ENCODE peak calls at places on chromosome 1, in six cellular contexts. K is esophagus squamous epithelium, X is A549, L is body of pancreas, C is tibial nerve, R is esophagus muscularis mucosa. W is an unnamed sample.

GRCh38 chr1:201385299-201385891 is 7.9 kb upstream of the TNNT2 start:
- DNase-seq in K (no peak), C (no peak), X (peak; percentile 61), L (peak; percentile 85), R (no peak), W (peak; percentile 76)

GRCh38 chr1:2374260-2375155 is 16.8 kb downstream of the MORN1 start:
- DNase-seq in L (no peak), R (no peak), C (no peak), X (no peak), K (no peak), W (no peak)

GRCh38 chr1:119404736-119405135 is 10.2 kb upstream of the HSD3B2 start:
- DNase-seq in K (no peak), L (no peak), R (no peak), C (no peak), X (no peak), W (no peak)

GRCh38 chr1:228989676-228989991 is 254.4 kb downstream of the RHOU start:
- DNase-seq in X (no peak), K (no peak), L (no peak), R (no peak), C (no peak), W (no peak)

GRCh38 chr1:111407297-111407696 is 20.2 kb downstream of the OVGP1 start:
- DNase-seq in X (no peak), L (no peak), R (peak; percentile 84), C (no peak), K (no peak), W (no peak)

GRCh38 chr1:6495041-6495441 is 3.6 kb upstream of the PLEKHG5 start:
- DNase-seq in K (no peak), X (no peak), R (no peak), L (no peak), C (no peak), W (no peak)

GRCh38 chr1:162755306-162755705 is 35.2 kb upstream of the HSD17B7 start:
- DNase-seq in R (no peak), C (no peak), K (no peak), X (peak; percentile 6), L (no peak), W (no peak)

GRCh38 chr1:82153282-82153630 is 352.5 kb downstream of the ADGRL2 start:
- DNase-seq in L (no peak), X (no peak), K (no peak), C (no peak), R (no peak), W (no peak)

GRCh38 chr1:163535807-163536206 is 214.1 kb downstream of the NUF2 start:
- DNase-seq in R (no peak), X (peak; percentile 35), L (no peak), C (no peak), K (no peak), W (no peak)

GRCh38 chr1:20689645-20690056 is 28.2 kb downstream of the KIF17 start:
- DNase-seq in R (no peak), X (no peak), K (no peak), C (no peak), L (no peak), W (no peak)

GRCh38 chr1:186483561-186483960 is 22.6 kb upstream of the PDC start:
- DNase-seq in L (no peak), X (no peak), C (no peak), K (no peak), R (no peak), W (no peak)

GRCh38 chr1:151994956-151995355 is 1.3 kb upstream of the S100A10 start:
- DNase-seq in R (no peak), L (no peak), X (peak; percentile 95), K (no peak), C (no peak), W (no peak)

GRCh38 chr1:206829875-206830274 is 35.5 kb upstream of the IL20 start:
- DNase-seq in L (no peak), R (peak; percentile 55), K (no peak), X (no peak), C (no peak), W (no peak)

GRCh38 chr1:109570414-109570813 is 22.0 kb downstream of the GNAI3 start:
- DNase-seq in R (no peak), K (no peak), L (no peak), X (no peak), C (no peak), W (no peak)

GRCh38 chr1:24504560-24504959 is 1.9 kb downstream of the RCAN3 start:
- DNase-seq in C (no peak), X (no peak), K (no peak), R (no peak), L (no peak), W (no peak)

GRCh38 chr1:24503870-24504523 is 1.4 kb downstream of the RCAN3 start:
- DNase-seq in C (no peak), X (no peak), L (no peak), R (no peak), K (no peak), W (no peak)

GRCh38 chr1:24506706-24507422 is 4.2 kb downstream of the RCAN3 start:
- DNase-seq in C (no peak), R (no peak), L (no peak), K (no peak), X (no peak), W (no peak)

GRCh38 chr1:24507423-24507804 is 4.8 kb downstream of the RCAN3 start:
- DNase-seq in R (no peak), K (no peak), X (no peak), C (no peak), L (peak; percentile 58), W (no peak)

DNA sequence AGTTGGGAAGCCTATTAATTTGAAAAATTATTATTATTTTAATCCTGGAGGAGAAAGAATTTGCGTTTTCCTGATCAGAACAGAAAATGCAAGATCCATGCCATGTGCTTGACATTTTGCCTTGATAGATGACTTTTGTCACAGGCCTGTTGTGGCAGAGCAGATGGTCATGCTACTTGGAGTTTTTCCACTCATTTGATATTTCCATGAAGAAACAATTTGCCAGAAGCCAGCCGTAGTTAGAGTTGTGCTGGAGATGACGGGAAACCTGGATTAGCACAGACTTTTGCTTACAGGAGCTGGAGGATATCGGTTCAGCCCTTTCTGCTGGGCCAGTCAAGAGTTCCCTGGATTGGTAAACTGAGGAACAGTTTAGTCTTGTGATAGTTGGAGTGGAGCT is 3.2 kb downstream of the RCAN3 start:
- DNase-seq in X (no peak), R (no peak), L (no peak), C (no peak), K (no peak), W (no peak)
- H3K4me3 ChIP-seq in X (no peak overlapping the region), R (no peak overlapping the region), L (no peak overlapping the region), C (no peak overlapping the region), K (no peak overlapping the region), W (no peak overlapping the region)

DNA sequence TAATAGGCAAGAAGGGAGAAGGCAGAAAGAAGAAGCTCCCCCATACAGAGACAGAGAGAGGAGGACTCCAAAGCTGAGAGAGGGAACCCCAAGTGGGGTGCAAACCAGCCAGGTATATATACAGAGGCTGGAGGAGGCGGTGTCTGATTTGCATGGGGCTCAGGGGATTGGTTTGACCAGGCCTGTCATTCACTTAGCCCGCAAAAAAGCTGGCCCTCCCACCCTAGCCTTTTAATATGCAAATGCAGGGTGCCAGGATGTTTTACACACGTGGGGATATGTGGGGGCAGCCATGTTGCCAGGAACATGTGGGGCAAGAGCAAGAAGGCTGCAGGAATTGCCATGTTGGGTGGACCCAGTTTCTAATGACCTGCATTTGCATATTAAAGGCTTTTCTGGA is 37.0 kb upstream of the TENT5B start:
- DNase-seq in X (no peak), C (no peak), R (no peak), K (no peak), L (no peak), W (no peak)
- TF ChIP-seq POLR2A in X (no peak), C (no peak), R (no peak), K (no peak), L (no peak), W (no peak)

GRCh38 chr1:225812488-225813249 is 2.7 kb downstream of the EPHX1 start:
- DNase-seq in X (no peak), R (no peak), L (no peak), C (no peak), K (no peak), W (no peak)

GRCh38 chr1:225813250-225813964 is 3.5 kb downstream of the EPHX1 start:
- DNase-seq in K (no peak), X (peak; percentile 96), L (peak; percentile 48), R (no peak), C (peak; percentile 61), W (no peak)

GRCh38 chr1:225814381-225814780 is 4.5 kb downstream of the EPHX1 start:
- DNase-seq in R (no peak), X (no peak), C (no peak), L (no peak), K (no peak), W (no peak)

GRCh38 chr1:225809842-225810578 is at the start of gene EPHX1:
- DNase-seq in R (peak; percentile 96), K (no peak), X (peak; percentile 87), C (peak; percentile 85), L (peak; percentile 92), W (peak; percentile 83)

DNA sequence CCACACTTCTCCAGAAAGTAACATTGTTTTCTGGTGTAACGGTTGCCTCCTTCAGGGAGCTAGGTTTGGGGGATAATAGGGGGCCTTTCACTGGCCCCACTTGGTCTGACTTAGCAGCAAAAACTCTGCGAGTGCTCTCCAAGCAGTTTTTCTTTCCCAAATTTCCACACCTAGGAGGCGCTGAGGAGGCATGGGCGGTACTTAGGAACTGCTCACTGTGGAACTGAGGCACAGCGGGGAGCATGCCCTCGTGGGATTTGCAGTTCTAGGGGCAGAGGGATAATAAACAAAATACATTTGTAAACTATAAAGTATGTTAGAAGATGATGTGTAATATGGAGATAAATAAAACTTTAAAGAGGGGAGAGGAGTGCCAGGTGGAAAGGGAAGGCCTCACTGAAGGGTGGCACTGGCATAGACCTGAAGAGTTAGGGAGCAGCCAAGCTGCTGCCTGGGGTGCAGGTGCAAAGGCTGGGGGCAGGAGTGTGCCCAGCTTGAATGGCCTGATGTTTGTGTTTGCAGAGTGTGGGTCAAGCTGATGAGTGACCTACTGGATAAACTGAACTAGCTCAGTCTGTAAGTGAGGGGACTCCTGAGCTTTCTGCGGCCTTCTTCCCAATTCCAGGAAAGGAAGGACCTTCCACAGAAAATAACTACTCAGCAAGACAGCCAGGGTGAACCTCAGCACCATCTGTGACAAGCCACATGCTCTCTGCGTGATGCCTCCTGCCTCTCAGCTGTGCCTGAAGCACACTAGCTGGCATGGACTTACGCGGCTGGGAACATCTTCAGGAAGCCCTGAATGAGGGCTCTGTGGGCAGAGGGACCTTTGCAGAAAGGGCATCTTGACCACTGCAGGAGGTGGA is 1.9 kb downstream of the EPHX1 start:
- DNase-seq in C (no peak), L (peak; percentile 53), R (no peak), X (peak; percentile 59), K (no peak), W (no peak)
- H3K4me3 ChIP-seq in C (peak overlapping the region; percentile 83), L (no peak overlapping the region), R (peak overlapping the region; percentile 77), X (peak overlapping the region; percentile 86), K (peak overlapping the region; percentile 68), W (peak overlapping the region; percentile 76)

DNA sequence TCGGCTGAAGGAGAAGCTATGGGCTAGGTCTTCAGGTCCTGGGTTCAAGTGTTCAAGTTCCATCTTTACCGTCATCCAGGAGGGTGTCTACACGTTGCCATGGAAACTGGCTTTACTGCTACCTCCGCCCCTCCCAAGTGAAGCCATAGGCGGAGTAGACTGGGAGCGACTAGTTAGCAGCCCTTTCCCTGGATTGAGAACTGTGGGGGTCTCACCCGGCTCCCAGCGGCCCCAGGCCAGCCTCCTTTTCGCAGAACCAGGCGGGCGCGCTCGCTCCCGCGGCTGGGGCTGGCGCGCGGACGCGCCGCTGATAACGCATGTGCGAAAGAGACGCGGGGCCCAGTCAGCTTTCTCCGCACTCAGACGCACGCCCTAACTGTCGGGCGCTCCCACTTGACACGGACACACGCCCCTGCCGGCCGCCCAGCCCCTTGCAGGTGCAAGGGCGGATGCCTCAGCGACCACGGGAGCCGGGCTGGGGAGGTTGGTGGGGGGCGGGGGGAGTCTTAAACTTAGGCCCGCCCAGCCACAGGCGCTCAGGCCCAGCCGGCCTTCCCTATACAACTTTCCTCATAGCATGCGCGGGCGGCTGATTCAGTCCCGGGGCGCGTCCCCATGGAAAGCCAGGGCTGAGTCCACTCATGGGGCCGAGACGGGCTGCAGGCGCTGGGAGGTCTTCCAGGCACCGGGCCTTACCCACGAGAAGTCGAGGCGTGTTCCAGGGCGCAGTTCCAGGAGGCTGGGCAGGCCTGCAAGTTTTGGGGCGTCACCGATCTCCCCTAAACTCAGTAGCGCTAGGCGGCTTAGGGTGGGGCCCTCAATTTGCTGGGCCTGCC is 7.4 kb downstream of the EFNA4 start:
- DNase-seq in X (peak; percentile 71), K (peak; percentile 55), R (no peak), C (no peak), L (peak; percentile 72), W (no peak)
- TF ChIP-seq POLR2A in X (no peak), K (no peak), R (no peak), C (peak; percentile 29), L (no peak), W (no peak)

W was measured in breast epithelium.